ENCODE peak calls at places on chromosomes 6 and 20, in five cellular contexts. W is H9, R is fibroblast of lung, Z is GM04504, M is T1000. C is an unnamed sample.

GRCh38 chr6:56101141-56101553 is 146.2 kb downstream of the COL21A1 start:
- DNase-seq in W (no peak), R (peak; percentile 96), Z (peak; percentile 91), M (peak; percentile 44), C (peak; percentile 40)

GRCh38 chr6:83057705-83058321 is 7.8 kb downstream of the UBE3D start:
- DNase-seq in W (peak; percentile 43), R (peak; percentile 26), Z (no peak), M (peak; percentile 6), C (peak; percentile 81)

GRCh38 chr6:55822815-55823214 is 52.6 kb downstream of the BMP5 start:
- DNase-seq in W (no peak), R (peak; percentile 69), Z (no peak), M (no peak), C (no peak)

GRCh38 chr6:90062051-90062450 is 167.8 kb downstream of the GJA10 start:
- DNase-seq in W (no peak), R (no peak), Z (no peak), M (no peak), C (no peak)

GRCh38 chr6:7196019-7196402 is 88.2 kb downstream of the RREB1 start:
- DNase-seq in W (no peak), R (no peak), Z (no peak), M (no peak), C (no peak)

GRCh38 chr6:125855783-125856182 is 65.0 kb downstream of the NCOA7 start:
- DNase-seq in W (no peak), R (no peak), Z (no peak), M (no peak), C (no peak)

GRCh38 chr6:97203343-97203742 is 79.7 kb downstream of the MMS22L start:
- DNase-seq in W (no peak), R (peak; percentile 13), Z (no peak), M (no peak), C (no peak)

GRCh38 chr20:8250539-8251200 is 118.6 kb downstream of the PLCB1 start:
- DNase-seq in W (no peak), R (no peak), Z (no peak), M (no peak), C (no peak)

GRCh38 chr20:48791014-48791413 is 36.8 kb downstream of the PREX1 start:
- DNase-seq in W (no peak), R (peak; percentile 38), Z (no peak), M (no peak), C (no peak)

GRCh38 chr6:149938571-149939462 is 3.0 kb upstream of the ULBP2 start:
- DNase-seq in W (no peak), R (peak; percentile 9), Z (no peak), M (no peak), C (peak; percentile 19)

GRCh38 chr6:137571854-137572253 is 77.7 kb upstream of the OLIG3 start:
- DNase-seq in W (peak; percentile 57), R (peak; percentile 3), Z (peak; percentile 1), M (no peak), C (peak; percentile 89)

GRCh38 chr20:58228103-58228483 is 360 bp downstream of the ANKRD60 start:
- DNase-seq in W (no peak), R (no peak), Z (no peak), M (no peak), C (no peak)

GRCh38 chr6:93059911-93060310 is 359.4 kb downstream of the EPHA7 start:
- DNase-seq in W (no peak), R (no peak), Z (no peak), M (no peak), C (no peak)

GRCh38 chr6:113630738-113631535 is 226.2 kb upstream of the MARCKS start:
- DNase-seq in W (no peak), R (peak; percentile 68), Z (peak; percentile 37), M (no peak), C (no peak)

GRCh38 chr20:1173698-1174097 is 11.1 kb downstream of the TMEM74B start:
- DNase-seq in W (no peak), R (no peak), Z (no peak), M (no peak), C (no peak)

GRCh38 chr6:160509610-160510009 is 154.5 kb downstream of the LPA start:
- DNase-seq in W (no peak), R (no peak), Z (no peak), M (no peak), C (no peak)

GRCh38 chr20:36472656-36473071 is 68.7 kb upstream of the MYL9 start:
- DNase-seq in W (peak; percentile 87), R (peak; percentile 30), Z (no peak), M (no peak), C (peak; percentile 81)

GRCh38 chr6:131998255-131998982 is 47.2 kb upstream of the CCN2 start:
- DNase-seq in W (no peak), R (peak; percentile 53), Z (no peak), M (no peak), C (no peak)

GRCh38 chr20:58306421-58307261 is 2.9 kb upstream of the RAB22A start:
- DNase-seq in W (no peak), R (peak; percentile 87), Z (no peak), M (peak; percentile 54), C (peak; percentile 20)

GRCh38 chr6:165664553-165665383 is 1.7 kb upstream of the PDE10A start:
- DNase-seq in W (no peak), R (no peak), Z (no peak), M (no peak), C (peak; percentile 38)

GRCh38 chr6:15519681-15520080 is 143.1 kb downstream of the DTNBP1 start:
- DNase-seq in W (no peak), R (no peak), Z (no peak), M (no peak), C (no peak)

GRCh38 chr20:11216451-11217314 is 542.9 kb upstream of the JAG1 start:
- DNase-seq in W (no peak), R (peak; percentile 78), Z (no peak), M (no peak), C (peak; percentile 16)

GRCh38 chr6:27251672-27252251 is 4.3 kb downstream of the PRSS16 start:
- DNase-seq in W (peak; percentile 99), R (peak; percentile 67), Z (no peak), M (no peak), C (peak; percentile 90)

GRCh38 chr6:44004625-44005506 is 122.4 kb downstream of the MRPL14 start:
- DNase-seq in W (no peak), R (no peak), Z (no peak), M (peak; percentile 7), C (no peak)

GRCh38 chr6:13302291-13302690 is 26.0 kb downstream of the TBC1D7 start:
- DNase-seq in W (no peak), R (no peak), Z (no peak), M (no peak), C (no peak)

GRCh38 chr20:53463101-53463972 is 130.3 kb downstream of the ZNF217 start:
- DNase-seq in W (no peak), R (no peak), Z (no peak), M (no peak), C (no peak)

GRCh38 chr6:167588181-167588919 is 238.4 kb upstream of the AFDN start:
- DNase-seq in W (no peak), R (peak; percentile 44), Z (no peak), M (no peak), C (no peak)

GRCh38 chr20:49270177-49270576 is 7.7 kb downstream of the ZNFX1 start:
- DNase-seq in W (no peak), R (peak; percentile 46), Z (peak; percentile 68), M (no peak), C (no peak)

GRCh38 chr6:52724041-52724405 is 39.3 kb downstream of the GSTA2 start:
- DNase-seq in W (no peak), R (peak; percentile 83), Z (peak; percentile 83), M (no peak), C (peak; percentile 69)

GRCh38 chr20:31861346-31862156 is 8.8 kb downstream of the DUSP15 start:
- DNase-seq in W (peak; percentile 93), R (peak; percentile 47), Z (no peak), M (no peak), C (peak; percentile 34)

GRCh38 chr20:2816030-2816582 is at the start of gene TMEM239:
- DNase-seq in W (no peak), R (no peak), Z (no peak), M (no peak), C (no peak)

C was measured in trophoblast cell.